ENCODE peak calls at places on chromosomes 13 and 19, in four cellular contexts. H is HCT116, Z is neural progenitor cell, C is RWPE1. N is an unnamed sample.

GRCh38 chr13:101838305-101838835 is 385.9 kb downstream of the ITGBL1 start:
- DNase-seq in H (no peak), Z (no peak), C (no peak), N (no peak)

GRCh38 chr13:40116008-40116407 is 460.5 kb downstream of the COG6 start:
- DNase-seq in H (peak), Z (no peak), C (peak), N (no peak)

GRCh38 chr13:37899753-37900152 is 30.2 kb upstream of the TRPC4 start:
- DNase-seq in H (no peak), Z (no peak), C (no peak), N (no peak)

GRCh38 chr13:114105351-114106225 is 26.8 kb downstream of the RASA3 start:
- DNase-seq in H (no peak), Z (no peak), C (no peak), N (no peak)

GRCh38 chr13:29523199-29523931 is 72.1 kb downstream of the SLC7A1 start:
- DNase-seq in H (no peak), Z (no peak), C (no peak), N (no peak)

GRCh38 chr19:52415711-52416110 is 13.2 kb upstream of the ZNF534 start:
- DNase-seq in H (no peak), Z (no peak), C (no peak), N (no peak)

GRCh38 chr19:57350877-57351805 is at the start of gene ZNF304:
- DNase-seq in H (peak), Z (peak), C (peak), N (peak)

GRCh38 chr13:91232716-91233115 is 114.8 kb upstream of the MIR17HG start:
- DNase-seq in H (no peak), Z (no peak), C (no peak), N (no peak)

GRCh38 chr19:54364775-54365257 is at the start of gene LAIR1:
- DNase-seq in H (no peak), Z (no peak), C (no peak), N (peak)

GRCh38 chr19:24059572-24060295 is 27.3 kb upstream of the ZNF254 start:
- DNase-seq in H (no peak), Z (no peak), C (no peak), N (no peak)

GRCh38 chr13:50892162-50892944 is 17.2 kb upstream of the RNASEH2B start:
- DNase-seq in H (no peak), Z (no peak), C (no peak), N (no peak)

GRCh38 chr13:48662226-48662625 is 8.5 kb downstream of the CYSLTR2 start:
- DNase-seq in H (no peak), Z (no peak), C (no peak), N (no peak)

GRCh38 chr13:30429721-30430694 is 7.7 kb downstream of the UBE2L5 start:
- DNase-seq in H (peak), Z (no peak), C (peak), N (no peak)

GRCh38 chr19:708154-709141 is at the start of gene PALM:
- DNase-seq in H (no peak), Z (peak), C (no peak), N (peak)

GRCh38 chr13:25761041-25761440 is 290.8 kb downstream of the SHISA2 start:
- DNase-seq in H (no peak), Z (no peak), C (no peak), N (no peak)

GRCh38 chr19:43957891-43958290 is 6.9 kb downstream of the ZNF221 start:
- DNase-seq in H (no peak), Z (no peak), C (no peak), N (no peak)

GRCh38 chr13:36432106-36432544 is at the start of gene CCNA1:
- DNase-seq in H (no peak), Z (peak), C (peak), N (peak)

GRCh38 chr19:55542292-55542855 is 3.0 kb downstream of the SBK3 start:
- DNase-seq in H (no peak), Z (no peak), C (no peak), N (no peak)

GRCh38 chr19:900302-901111 is 7.2 kb downstream of the RNU6-9 start:
- DNase-seq in H (no peak), Z (no peak), C (peak), N (no peak)

GRCh38 chr19:7516281-7516862 is 469 bp downstream of the ZNF358 start:
- DNase-seq in H (no peak), Z (peak), C (no peak), N (no peak)

GRCh38 chr13:49693191-49693733 is 2.0 kb upstream of the EBPL start:
- DNase-seq in H (no peak), Z (no peak), C (no peak), N (no peak)

GRCh38 chr13:40406405-40407138 is 259.9 kb downstream of the FOXO1 start:
- DNase-seq in H (peak), Z (no peak), C (peak), N (no peak)

GRCh38 chr13:32829676-32830091 is 186.5 kb upstream of the KL start:
- DNase-seq in H (peak), Z (no peak), C (peak), N (no peak)

DNA sequence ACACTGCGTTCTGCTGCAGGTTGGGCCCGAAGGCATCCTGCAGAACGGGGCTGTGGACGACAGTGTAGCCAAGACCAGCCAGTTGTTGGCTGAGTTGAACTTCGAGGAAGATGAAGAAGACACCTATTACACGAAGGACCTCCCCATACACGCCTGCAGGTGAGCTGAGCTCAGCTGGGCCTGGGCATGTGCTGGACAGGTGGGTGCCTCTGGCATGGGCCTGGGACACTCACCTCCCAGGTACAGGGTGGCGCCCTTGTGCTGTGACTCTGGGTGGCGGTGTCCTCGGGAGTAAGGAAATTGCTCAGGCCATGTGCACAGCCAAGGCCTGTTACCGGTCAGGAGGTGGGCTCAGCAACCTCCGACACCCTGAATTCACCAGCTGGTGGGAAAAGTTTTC is 14.2 kb downstream of the UPF1 start:
- DNase-seq in H (no peak), Z (no peak), C (no peak), N (no peak)
- TF ChIP-seq CTCF in H (no peak), Z (no peak), C (no peak), N (no peak)

GRCh38 chr19:38265213-38265861 is 964 bp downstream of the SPINT2 start:
- DNase-seq in H (no peak), Z (no peak), C (peak), N (no peak)
- TF ChIP-seq CTCF in H (no peak), Z (no peak), C (no peak), N (no peak)

DNA sequence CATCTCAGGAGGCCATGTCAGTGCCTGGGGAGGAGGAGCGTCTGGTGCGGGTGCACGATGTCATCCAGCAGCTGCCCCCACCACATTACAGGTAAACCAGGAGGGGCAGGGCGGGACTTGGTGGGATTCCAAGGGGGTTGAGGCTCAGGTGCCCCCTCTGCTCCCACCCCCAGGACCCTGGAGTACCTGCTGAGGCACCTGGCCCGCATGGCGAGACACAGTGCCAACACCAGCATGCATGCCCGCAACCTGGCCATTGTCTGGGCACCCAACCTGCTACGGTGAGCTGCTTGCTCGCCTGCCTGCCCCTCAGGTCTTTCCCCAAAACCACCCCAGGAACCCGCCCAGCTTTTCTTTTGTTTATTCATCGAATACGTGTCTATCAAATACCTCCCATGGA is 7.2 kb downstream of the ARHGAP33 start:
- DNase-seq in H (no peak), Z (no peak), C (no peak), N (no peak)
- TF ChIP-seq CTCF in H (no peak), Z (no peak), C (no peak), N (no peak)

GRCh38 chr13:77434289-77434688 is 101.2 kb upstream of the SCEL start:
- DNase-seq in H (no peak), Z (no peak), C (no peak), N (no peak)
- TF ChIP-seq CTCF in H (no peak), Z (no peak), C (no peak), N (no peak)

DNA sequence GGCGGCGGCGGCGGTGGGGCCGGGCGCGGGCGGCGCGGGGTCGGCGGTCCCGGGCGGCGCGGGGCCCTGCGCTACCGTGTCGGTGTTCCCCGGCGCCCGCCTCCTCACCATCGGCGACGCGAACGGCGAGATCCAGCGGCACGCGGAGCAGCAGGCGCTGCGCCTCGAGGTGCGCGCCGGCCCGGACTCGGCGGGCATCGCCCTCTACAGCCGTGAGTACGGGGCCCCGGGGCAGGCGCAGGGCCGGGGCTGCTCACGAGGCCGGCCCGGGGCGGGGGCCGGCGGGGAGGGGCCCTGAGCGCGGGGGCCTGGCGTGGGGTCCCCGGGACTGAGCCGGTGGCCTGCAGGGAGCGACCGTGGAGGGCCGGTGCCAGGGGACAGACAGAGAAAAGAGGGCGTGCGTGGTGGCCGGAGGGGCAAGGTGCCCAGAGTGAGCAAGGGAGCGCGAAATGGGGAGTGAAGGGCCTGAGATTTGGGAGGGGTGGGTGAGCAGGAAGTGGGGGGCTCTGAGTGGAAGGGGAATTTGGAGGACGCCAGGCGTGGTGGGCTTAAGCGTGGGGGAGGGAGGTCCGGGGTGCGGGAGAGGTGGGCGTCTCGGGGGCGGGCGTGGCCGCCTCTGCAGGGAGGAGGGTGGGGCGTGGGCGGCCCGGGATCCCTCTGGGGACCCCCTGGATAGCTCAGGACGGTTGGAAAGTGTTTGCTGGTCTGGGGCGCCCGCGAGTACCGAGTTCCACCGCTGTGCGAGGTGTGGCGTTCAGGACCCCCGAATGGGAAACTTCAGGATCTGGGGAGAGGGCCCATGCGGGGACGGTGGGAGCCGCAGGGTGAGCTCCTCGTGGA is 578 bp downstream of the CARM1 start:
- DNase-seq in H (no peak), Z (peak), C (no peak), N (peak)
- TF ChIP-seq CTCF in H (no peak), Z (peak), C (no peak), N (peak)

GRCh38 chr19:47540748-47541147 is 25.9 kb upstream of the NAPA start:
- DNase-seq in H (no peak), Z (peak), C (no peak), N (no peak)
- TF ChIP-seq CTCF in H (no peak), Z (peak), C (peak), N (no peak)

DNA sequence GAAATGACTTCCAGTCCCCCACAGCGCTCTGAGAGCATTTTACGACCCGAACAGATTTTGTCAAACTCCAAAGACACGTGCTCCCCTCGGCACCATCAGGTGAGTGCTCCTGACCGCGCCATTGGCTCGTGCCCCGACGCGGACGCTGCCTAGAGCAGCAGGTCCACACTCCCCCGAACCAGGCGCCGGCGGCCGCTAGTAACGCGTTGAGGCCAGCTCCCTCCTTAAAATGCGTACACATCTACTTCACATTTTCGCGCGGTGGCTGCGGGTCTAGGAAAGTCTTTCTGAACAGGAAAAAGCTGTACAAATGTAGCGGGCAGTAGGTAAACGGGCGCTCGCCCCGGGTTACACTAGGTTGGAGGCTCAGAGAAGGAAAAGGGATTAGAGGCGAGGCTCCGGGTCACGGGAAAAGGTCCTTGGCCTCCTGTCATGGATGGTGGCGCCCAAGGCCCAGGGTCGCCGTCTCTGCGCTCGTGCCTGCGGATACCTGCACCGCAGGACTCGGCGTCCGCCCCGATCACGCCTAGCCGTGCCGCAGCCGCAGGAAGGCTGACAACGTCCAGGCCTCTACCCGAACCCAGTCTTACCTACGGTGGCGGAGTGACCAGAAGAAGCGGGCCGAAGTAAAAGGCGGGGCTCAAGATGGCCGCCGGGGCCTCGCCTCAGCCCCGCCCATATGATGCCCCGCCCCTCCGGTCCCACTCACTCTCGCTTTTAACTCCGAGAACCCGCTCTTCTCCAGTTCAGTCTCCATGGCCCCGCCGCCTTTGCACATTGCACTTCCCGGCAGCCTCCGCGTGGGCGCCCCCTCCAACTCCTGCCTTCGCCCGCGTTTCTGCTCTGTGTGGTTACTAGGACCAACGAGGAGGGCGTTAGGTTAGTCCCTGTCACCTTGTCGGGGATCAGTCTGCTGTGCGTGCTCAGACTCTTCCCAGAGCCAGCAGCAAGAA is at the start of gene ESD:
- DNase-seq in H (peak), Z (peak), C (peak), N (peak)
- TF ChIP-seq CTCF in H (no peak), Z (no peak), C (no peak), N (no peak)